ENCODE peak calls at places on chromosomes 11 and 22, in six cellular contexts. Y, U, E, A, Q and C are unnamed samples. For H3K27me3, the result is how much of the 10 kb centered on the place peaks cover.

GRCh38 chr11:12269104-12269441 is 108.3 kb upstream of the PARVA start:
- DNase-seq in A (peak), Y (peak), E (peak), Q (no peak), U (peak), C (no peak)

GRCh38 chr22:41876675-41877074 is 38.2 kb downstream of the SHISA8 start:
- DNase-seq in U (no peak), A (no peak), E (no peak), Y (no peak), Q (no peak), C (no peak)

GRCh38 chr11:494761-495536 is 12.1 kb downstream of the RNH1 start:
- DNase-seq in U (no peak), E (no peak), A (no peak), Q (peak), Y (no peak), C (no peak)

GRCh38 chr11:29326757-29327156 is 690.1 kb downstream of the KCNA4 start:
- DNase-seq in A (no peak), Q (no peak), E (no peak), Y (no peak), U (no peak), C (no peak)

GRCh38 chr22:40107244-40107643 is 70.5 kb upstream of the TNRC6B start:
- DNase-seq in U (no peak), Y (no peak), E (no peak), Q (no peak), A (peak), C (no peak)

GRCh38 chr11:45507916-45508315 is 157.5 kb downstream of the CHST1 start:
- DNase-seq in E (no peak), A (no peak), Y (no peak), U (no peak), Q (no peak), C (no peak)

GRCh38 chr11:69190796-69191536 is 35.2 kb downstream of the SMIM38 start:
- DNase-seq in A (no peak), U (no peak), E (no peak), Y (no peak), Q (no peak), C (no peak)

GRCh38 chr22:25403284-25403606 is 161.2 kb upstream of the GRK3 start:
- DNase-seq in U (peak), Q (no peak), Y (no peak), A (no peak), E (no peak), C (no peak)

GRCh38 chr11:31817621-31818493 is 6.7 kb upstream of the PAX6 start:
- DNase-seq in A (no peak), Q (no peak), Y (peak), E (no peak), U (no peak), C (no peak)

GRCh38 chr22:27022741-27023373 is 365.5 kb downstream of the MIAT start:
- DNase-seq in Q (no peak), E (no peak), Y (no peak), A (no peak), U (no peak), C (no peak)

GRCh38 chr22:47165338-47165931 is 403.0 kb downstream of the TBC1D22A start:
- DNase-seq in A (no peak), Y (peak), U (no peak), Q (no peak), E (peak), C (peak)

GRCh38 chr22:26797910-26798309 is 140.5 kb downstream of the MIAT start:
- DNase-seq in A (no peak), Y (no peak), Q (no peak), U (no peak), E (no peak), C (no peak)

GRCh38 chr11:69437001-69437875 is 44.2 kb upstream of the LINC01488 start:
- DNase-seq in Q (no peak), U (no peak), Y (peak), E (no peak), A (no peak), C (peak)

GRCh38 chr22:38707346-38707745 is 1.6 kb downstream of the GTPBP1 start:
- DNase-seq in Q (no peak), E (no peak), A (peak), U (peak), Y (no peak), C (no peak)

GRCh38 chr22:28179392-28179791 is 260.3 kb upstream of the PITPNB start:
- DNase-seq in Y (no peak), U (no peak), A (no peak), Q (no peak), E (no peak), C (no peak)

GRCh38 chr11:74826901-74827300 is 78.3 kb downstream of the RNF169 start:
- DNase-seq in Y (no peak), Q (no peak), A (no peak), U (no peak), E (no peak), C (no peak)

GRCh38 chr11:1317432-1317831 is 8.0 kb upstream of the TOLLIP start:
- DNase-seq in Y (peak), A (no peak), E (no peak), Q (no peak), U (no peak), C (no peak)

GRCh38 chr11:44066732-44067131 is 662 bp downstream of the ACCS start:
- DNase-seq in E (peak), Q (no peak), Y (peak), A (peak), U (peak), C (no peak)

GRCh38 chr11:10261821-10262220 is 32.2 kb downstream of the SBF2 start:
- DNase-seq in U (peak), E (no peak), Y (no peak), A (peak), Q (no peak), C (no peak)

GRCh38 chr11:61949169-61950034 is 749 bp upstream of the BEST1 start:
- DNase-seq in Y (peak), U (peak), E (peak), Q (peak), A (peak), C (peak)

GRCh38 chr11:11382858-11383532 is 29.9 kb upstream of the CSNK2A3 start:
- DNase-seq in Q (no peak), Y (no peak), A (no peak), E (no peak), U (no peak), C (no peak)

GRCh38 chr22:27785818-27786217 is 15.7 kb downstream of the MN1 start:
- DNase-seq in Q (no peak), A (no peak), Y (no peak), E (no peak), U (no peak), C (no peak)

GRCh38 chr11:125090816-125091215 is 20.6 kb downstream of the TMEM218 start:
- DNase-seq in E (no peak), A (no peak), U (no peak), Q (no peak), Y (no peak), C (no peak)

GRCh38 chr11:134911514-134912180 is 499.6 kb upstream of the B3GAT1 start:
- DNase-seq in E (no peak), U (no peak), Y (no peak), A (no peak), Q (no peak), C (no peak)

GRCh38 chr22:45314054-45314721 is 4.5 kb downstream of the FAM118A start:
- DNase-seq in U (no peak), Y (no peak), Q (no peak), E (no peak), A (no peak), C (no peak)

GRCh38 chr22:50119169-50119767 is 29.5 kb downstream of the MOV10L1 start:
- DNase-seq in U (no peak), E (no peak), Y (no peak), Q (no peak), A (no peak), C (no peak)

DNA sequence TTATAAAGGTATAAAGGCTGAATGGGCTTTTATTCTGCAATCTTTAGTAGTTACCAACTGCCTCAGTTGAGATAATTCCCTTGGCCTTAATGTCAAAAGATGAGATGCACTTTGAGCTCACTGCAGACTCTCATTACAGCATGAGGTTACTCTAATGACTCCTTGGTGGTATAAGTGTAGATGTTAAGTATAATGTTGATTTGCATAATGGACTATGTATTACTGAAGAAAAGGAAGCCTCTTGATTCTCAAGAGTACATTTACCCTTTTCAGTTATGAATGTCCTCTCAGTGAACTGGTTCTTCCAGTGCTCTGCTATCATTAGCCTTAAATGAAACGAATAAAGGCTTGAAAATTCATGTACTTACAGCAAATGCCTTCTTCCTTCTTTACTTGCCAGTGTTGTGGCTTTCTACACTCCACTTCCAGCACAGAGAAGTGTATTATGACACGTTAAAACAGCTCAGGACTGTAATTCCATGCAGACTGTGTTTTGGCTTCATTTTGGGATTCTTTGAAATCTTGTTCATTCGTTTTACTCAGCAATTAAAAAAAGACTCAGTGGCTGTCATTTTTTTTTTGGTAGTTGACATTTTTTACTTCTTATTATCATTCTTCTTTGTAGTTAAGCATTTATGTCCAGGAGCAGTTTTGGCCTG is 96.8 kb downstream of the MTMR3 start:
- DNase-seq in E (no peak), A (peak), U (no peak), Y (no peak), Q (no peak), C (no peak)
- H3K4me3 ChIP-seq in E (no peak), A (no peak), U (no peak), Y (no peak), Q (no peak), C (no peak)

GRCh38 chr11:126662055-126662790 is 306.7 kb downstream of the ST3GAL4 start:
- DNase-seq in Y (no peak), A (no peak), E (no peak), Q (no peak), U (no peak), C (no peak)
- H3K27me3 ChIP-seq in Y (under half), A (under half), E (under half), Q (under half), U (under half), C (under half)

GRCh38 chr11:111352935-111353695 is 26.0 kb downstream of the POU2AF1 start:
- DNase-seq in E (peak), U (no peak), Y (peak), A (no peak), Q (no peak), C (no peak)
- H3K4me3 ChIP-seq in E (no peak), U (no peak), Y (no peak), A (no peak), Q (no peak), C (no peak)

DNA sequence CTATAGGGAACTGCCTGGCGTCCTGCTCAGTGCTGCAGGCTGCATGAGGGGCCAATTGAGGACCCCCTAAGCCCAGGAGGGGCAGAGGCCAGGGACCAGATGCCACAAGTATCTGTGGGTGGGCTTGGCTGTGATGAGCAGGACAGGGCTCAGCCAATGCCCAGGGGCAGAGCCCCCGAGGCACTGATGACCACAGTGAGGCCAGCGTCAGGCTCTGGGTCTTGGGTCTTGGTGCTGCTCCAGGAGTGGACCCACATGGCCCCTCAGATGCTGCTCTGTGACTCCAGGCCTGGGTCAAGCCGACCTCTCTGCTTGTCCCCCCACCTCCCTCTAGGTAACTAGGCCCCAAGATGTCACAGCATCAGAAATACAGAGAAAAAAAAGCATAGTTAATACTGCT is 50.6 kb downstream of the RTN4R start:
- DNase-seq in E (no peak), Y (no peak), Q (no peak), U (no peak), A (no peak), C (no peak)
- H3K27me3 ChIP-seq in E (under half), Y (under half), Q (under half), U (under half), A (under half), C (under half)

DNA sequence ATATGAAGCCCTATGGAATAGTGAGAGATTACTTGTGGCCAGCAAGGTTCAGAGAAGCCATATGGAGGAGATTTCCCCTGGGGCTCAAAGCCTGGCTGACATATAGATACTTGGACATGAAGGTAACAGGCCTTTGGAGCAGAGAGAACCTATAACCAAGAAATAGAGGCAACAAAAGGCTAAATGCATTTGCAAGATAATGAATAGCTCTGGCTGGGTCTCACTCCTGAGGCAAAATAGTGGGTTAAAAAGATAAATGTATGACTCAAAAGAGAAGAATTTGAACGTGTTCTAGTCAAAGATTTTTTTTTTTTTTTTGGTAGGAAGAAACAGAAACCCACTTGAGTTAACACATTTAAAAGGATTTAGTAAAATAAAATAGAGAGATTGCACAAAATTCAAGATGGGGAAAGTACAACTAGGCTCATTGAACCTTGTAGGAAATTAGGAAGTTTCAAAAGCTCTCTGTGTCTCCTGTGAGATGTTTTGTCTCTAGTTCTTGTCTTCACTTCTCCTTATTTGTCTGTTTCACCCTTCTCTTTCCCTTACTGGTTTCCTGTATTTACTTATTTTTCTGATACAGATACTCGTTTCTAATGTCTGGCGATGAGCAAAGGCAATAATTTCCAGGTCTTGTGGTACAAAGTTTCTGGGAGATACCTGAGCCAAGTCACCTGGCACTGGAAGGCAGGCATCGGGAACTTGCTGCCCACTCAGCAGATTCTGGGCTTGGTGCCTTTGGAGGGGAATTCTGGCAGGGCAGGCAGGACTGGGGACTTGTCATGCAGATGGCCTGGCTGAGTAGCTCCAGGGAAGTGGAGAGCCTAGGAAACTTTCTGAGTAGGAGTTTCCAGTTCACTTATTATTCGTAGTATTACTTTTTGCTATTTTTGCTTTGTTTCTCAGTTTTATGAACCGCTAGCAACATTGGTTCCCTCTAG is 49.2 kb upstream of the SESN3 start:
- DNase-seq in Y (peak), U (no peak), E (no peak), Q (peak), A (peak), C (peak)
- H3K4me3 ChIP-seq in Y (no peak), U (no peak), E (no peak), Q (no peak), A (no peak), C (no peak)